ENCODE peak calls at places on chromosomes 7 and 10, in five cellular contexts. T is cardiac fibroblast, E is cardiac muscle cell, H is stomach, L is DND-41. Y is an unnamed sample.

GRCh38 chr10:23408330-23408976 is 30.4 kb upstream of the OTUD1 start:
- DNase-seq in H (no peak), E (no peak), L (no peak), T (peak), Y (peak)

GRCh38 chr10:15088428-15089261 is at the start of gene ACBD7:
- DNase-seq in T (peak), E (peak), L (peak), H (peak), Y (no peak)

GRCh38 chr7:94423116-94423515 is 28.4 kb downstream of the COL1A2 start:
- DNase-seq in L (no peak), H (no peak), E (no peak), T (peak), Y (no peak)

GRCh38 chr7:134954197-134955082 is 31.9 kb upstream of the AGBL3 start:
- DNase-seq in H (no peak), L (no peak), E (peak), T (peak), Y (no peak)

GRCh38 chr10:3624367-3624766 is 160.6 kb downstream of the KLF6 start:
- DNase-seq in E (no peak), L (no peak), H (no peak), T (peak), Y (no peak)

GRCh38 chr7:135934651-135935050 is 42.5 kb downstream of the MTPN start:
- DNase-seq in L (no peak), E (no peak), T (no peak), H (no peak), Y (no peak)

GRCh38 chr7:101576993-101577392 is 52.1 kb downstream of the MYL10 start:
- DNase-seq in L (no peak), E (no peak), H (no peak), T (no peak), Y (no peak)

GRCh38 chr10:33871557-33871956 is 537.1 kb upstream of the NRP1 start:
- DNase-seq in L (no peak), H (no peak), E (no peak), T (no peak), Y (no peak)

GRCh38 chr10:75449320-75450061 is 18.1 kb downstream of the LRMDA start:
- DNase-seq in T (no peak), H (no peak), L (no peak), E (no peak), Y (no peak)

GRCh38 chr10:27744478-27745379 is 890 bp downstream of the MKX start:
- DNase-seq in H (peak), E (peak), T (peak), L (no peak), Y (peak)

GRCh38 chr10:58152698-58153263 is 114.9 kb downstream of the IPMK start:
- DNase-seq in H (peak), E (peak), L (peak), T (peak), Y (peak)

GRCh38 chr7:36040679-36041078 is 112.4 kb upstream of the EEPD1 start:
- DNase-seq in T (peak), E (no peak), H (no peak), L (no peak), Y (no peak)

GRCh38 chr7:135501402-135501801 is 8.5 kb downstream of the CNOT4 start:
- DNase-seq in E (no peak), L (no peak), T (no peak), H (no peak), Y (no peak)

GRCh38 chr10:86310291-86310690 is 56.3 kb downstream of the GRID1 start:
- DNase-seq in L (no peak), H (no peak), T (no peak), E (no peak), Y (no peak)

GRCh38 chr7:95045236-95045923 is 138.0 kb downstream of the PPP1R9A start:
- DNase-seq in H (no peak), T (peak), L (no peak), E (no peak), Y (no peak)

GRCh38 chr10:44261296-44261695 is 123.6 kb downstream of the CXCL12 start:
- DNase-seq in T (peak), L (no peak), E (peak), H (no peak), Y (no peak)

GRCh38 chr7:6231184-6231583 is 41.2 kb downstream of the CYTH3 start:
- DNase-seq in T (no peak), L (no peak), H (no peak), E (no peak), Y (no peak)

GRCh38 chr7:155580367-155580766 is 34.0 kb upstream of the CNPY1 start:
- DNase-seq in E (no peak), T (no peak), H (no peak), L (no peak), Y (no peak)

GRCh38 chr10:78028438-78029293 is 649 bp downstream of the POLR3A start:
- DNase-seq in T (peak), L (peak), E (peak), H (no peak), Y (no peak)

GRCh38 chr10:69234447-69234846 is 14.3 kb downstream of the HKDC1 start:
- DNase-seq in H (no peak), E (no peak), T (no peak), L (no peak), Y (no peak)

GRCh38 chr10:60314306-60314940 is 75.3 kb downstream of the ANK3 start:
- DNase-seq in T (peak), L (no peak), E (no peak), H (no peak), Y (no peak)

GRCh38 chr10:126661841-126662520 is 8.5 kb downstream of the C10orf90 start:
- DNase-seq in T (peak), H (no peak), L (no peak), E (no peak), Y (no peak)

GRCh38 chr10:109987413-109987812 is 20.4 kb upstream of the ADD3 start:
- DNase-seq in H (no peak), L (no peak), E (no peak), T (peak), Y (no peak)

GRCh38 chr7:25117226-25118047 is 7.6 kb downstream of the CYCS start:
- DNase-seq in T (no peak), H (no peak), L (no peak), E (no peak), Y (no peak)

GRCh38 chr10:116101616-116102015 is 171.4 kb downstream of the GFRA1 start:
- DNase-seq in H (no peak), E (no peak), L (no peak), T (no peak), Y (no peak)

GRCh38 chr7:47407136-47407535 is 174.8 kb downstream of the TNS3 start:
- DNase-seq in T (no peak), L (no peak), E (no peak), H (peak), Y (no peak)

GRCh38 chr7:93941956-93942355 is 20.4 kb downstream of the GNG11 start:
- DNase-seq in L (no peak), H (no peak), T (peak), E (no peak), Y (no peak)

GRCh38 chr7:44218418-44219201 is 17.8 kb downstream of the YKT6 start:
- DNase-seq in E (peak), H (no peak), L (no peak), T (peak), Y (no peak)

GRCh38 chr10:48981310-48981907 is 41.8 kb upstream of the LRRC18 start:
- DNase-seq in L (peak), T (peak), E (peak), H (peak), Y (peak)

GRCh38 chr7:140230862-140231778 is 54.3 kb upstream of the KDM7A start:
- DNase-seq in L (peak), E (peak), H (peak), T (peak), Y (no peak)

GRCh38 chr7:138886501-138886917 is 88.5 kb upstream of the ATP6V0A4 start:
- DNase-seq in L (peak), H (no peak), E (peak), T (peak), Y (peak)

GRCh38 chr10:94398762-94399161 is 3.6 kb upstream of the TBC1D12 start:
- DNase-seq in T (no peak), L (no peak), E (no peak), H (no peak), Y (no peak)

GRCh38 chr10:73774637-73775036 is 7.2 kb upstream of the CHCHD1 start:
- DNase-seq in H (no peak), E (peak), L (no peak), T (peak), Y (peak)

GRCh38 chr10:8393531-8393930 is 339.0 kb downstream of the GATA3 start:
- DNase-seq in T (peak), L (no peak), H (no peak), E (no peak), Y (no peak)

GRCh38 chr10:7054915-7055314 is 355.9 kb downstream of the SFMBT2 start:
- DNase-seq in H (no peak), T (peak), L (no peak), E (peak), Y (no peak)

GRCh38 chr7:132732466-132732865 is 156.2 kb upstream of the PLXNA4 start:
- DNase-seq in T (no peak), E (no peak), L (no peak), H (no peak), Y (no peak)

GRCh38 chr7:37332218-37333016 is 116.2 kb downstream of the ELMO1 start:
- DNase-seq in E (no peak), H (no peak), T (no peak), L (no peak), Y (no peak)

GRCh38 chr10:8051851-8052257 is 2.6 kb upstream of the GATA3 start:
- DNase-seq in H (no peak), T (no peak), L (no peak), E (no peak), Y (no peak)

GRCh38 chr10:69479241-69479730 is 28.0 kb downstream of the TSPAN15 start:
- DNase-seq in H (no peak), T (no peak), E (peak), L (no peak), Y (no peak)

GRCh38 chr7:36303202-36304098 is 86.2 kb upstream of the ANLN start:
- DNase-seq in H (peak), T (peak), L (no peak), E (peak), Y (peak)

DNA sequence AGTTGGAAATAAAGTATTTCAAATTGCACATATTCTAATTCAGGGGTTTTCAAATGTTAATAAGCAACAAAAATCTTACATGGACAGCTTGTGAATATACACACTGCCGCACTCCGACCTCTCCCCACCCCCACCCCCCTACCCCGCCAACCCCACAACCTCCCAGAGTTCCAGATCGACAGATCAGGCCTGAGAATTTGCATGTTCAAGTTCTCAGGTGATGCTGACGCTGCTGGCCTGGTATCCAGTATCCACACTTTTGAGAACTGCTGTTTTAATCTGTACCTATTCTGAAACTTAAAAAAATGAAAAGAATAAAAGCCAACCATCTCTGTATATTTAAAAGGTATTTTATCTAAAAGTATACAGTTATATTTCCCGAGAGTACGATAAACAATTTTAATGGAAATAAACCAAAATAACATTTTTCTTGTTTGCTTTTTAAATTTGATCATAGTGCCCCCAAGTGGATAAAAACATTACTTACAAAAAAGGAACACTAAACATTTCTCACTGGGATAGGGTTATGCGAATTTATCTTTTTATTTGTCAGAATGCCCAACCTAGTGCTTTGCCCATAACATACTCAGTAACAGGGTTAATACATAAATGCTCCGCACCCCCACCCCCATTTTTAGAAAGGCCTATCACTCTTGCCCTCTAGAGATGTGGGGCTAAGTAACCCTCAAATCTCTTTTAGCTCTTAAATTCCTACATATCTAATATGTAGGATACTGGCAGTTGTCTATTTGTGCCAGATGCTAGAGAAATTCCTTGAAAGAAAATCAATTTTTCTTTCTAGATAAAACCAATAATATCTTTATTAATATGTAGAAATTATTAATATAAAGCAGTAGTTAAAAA is 166.3 kb downstream of the RNF133 start:
- DNase-seq in H (no peak), L (no peak), E (no peak), T (peak), Y (no peak)
- TF ChIP-seq CTCF in H (no peak), L (peak), E (peak), T (peak), Y (peak)

GRCh38 chr7:45331563-45331962 is 174.0 kb downstream of the RAMP3 start:
- DNase-seq in H (no peak), E (no peak), T (no peak), L (no peak), Y (no peak)
- TF ChIP-seq CTCF in H (no peak), E (no peak), T (no peak), L (no peak), Y (no peak)

GRCh38 chr7:153433223-153433622 is 619.0 kb upstream of the DPP6 start:
- DNase-seq in E (no peak), H (no peak), T (no peak), L (no peak), Y (no peak)

GRCh38 chr7:153430931-153431330 is 621.3 kb upstream of the DPP6 start:
- DNase-seq in L (no peak), E (no peak), T (no peak), H (no peak), Y (no peak)

GRCh38 chr7:153432056-153432455 is 620.1 kb upstream of the DPP6 start:
- DNase-seq in T (no peak), L (no peak), H (no peak), E (peak), Y (no peak)
- TF ChIP-seq CTCF in T (no peak), L (no peak), H (no peak), E (no peak), Y (no peak)

DNA sequence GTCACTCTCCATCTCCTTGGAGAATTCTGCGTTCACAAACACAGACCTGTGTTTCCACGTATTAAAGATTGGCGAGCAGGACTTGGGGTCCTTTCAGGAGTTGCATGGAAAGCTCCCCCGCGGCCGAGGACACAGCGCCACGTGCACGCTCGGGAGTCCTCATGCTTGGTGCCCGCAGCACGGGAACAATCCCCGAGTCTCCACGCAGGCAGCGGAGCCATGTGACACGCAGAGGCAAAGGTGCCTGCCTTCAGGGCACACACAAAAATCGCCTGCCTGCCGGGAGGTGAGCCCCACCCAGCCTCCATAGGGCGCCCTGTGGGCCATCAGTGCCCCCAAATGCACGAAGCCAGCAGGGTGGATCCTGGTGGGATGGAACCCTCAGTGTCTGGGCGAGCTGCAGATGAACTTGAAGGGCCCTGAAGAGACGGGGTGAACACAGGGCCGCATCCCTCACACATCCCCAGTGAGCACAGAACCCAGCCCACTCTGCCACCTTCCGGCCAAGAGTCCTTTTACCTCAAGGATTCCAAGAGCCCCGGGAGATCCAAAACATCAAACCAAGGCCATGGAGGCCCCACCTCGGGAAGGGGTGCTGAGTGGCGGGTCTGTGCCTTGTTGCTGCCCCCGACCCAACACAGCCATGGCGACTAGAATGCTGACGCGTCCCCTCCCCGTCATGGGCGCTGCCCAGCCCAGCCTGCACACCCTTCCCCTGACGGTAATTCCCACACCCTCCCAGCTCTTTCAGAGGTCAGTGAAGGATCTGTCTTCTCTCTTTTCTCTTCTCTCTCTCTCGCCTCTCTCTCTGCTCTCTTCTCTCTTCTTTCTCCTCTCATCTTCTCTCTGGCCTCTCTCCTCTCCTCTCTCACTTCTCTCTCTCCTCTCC is 55.9 kb downstream of the CFAP46 start:
- DNase-seq in H (peak), E (no peak), T (no peak), L (no peak), Y (no peak)
- TF ChIP-seq CTCF in H (no peak), E (no peak), T (no peak), L (no peak), Y (no peak)

GRCh38 chr7:21427861-21428641 is at the start of gene SP4:
- DNase-seq in E (peak), H (peak), L (peak), T (peak), Y (peak)

GRCh38 chr7:21426286-21426957 is 1.5 kb upstream of the SP4 start:
- DNase-seq in T (peak), L (no peak), E (no peak), H (no peak), Y (no peak)

GRCh38 chr7:21429021-21429420 is 1.1 kb downstream of the SP4 start:
- DNase-seq in T (no peak), H (no peak), E (no peak), L (no peak), Y (no peak)

GRCh38 chr7:21428642-21428941 is 709 bp downstream of the SP4 start:
- DNase-seq in H (no peak), T (no peak), E (no peak), L (no peak), Y (no peak)

GRCh38 chr7:21426958-21427860 is 674 bp upstream of the SP4 start:
- DNase-seq in T (peak), H (peak), E (peak), L (peak), Y (peak)
- TF ChIP-seq CTCF in T (no peak), H (no peak), E (no peak), L (no peak), Y (no peak)

GRCh38 chr10:91910467-91910866 is 1.2 kb upstream of the FGFBP3 start:
- DNase-seq in H (no peak), T (no peak), E (no peak), L (no peak), Y (no peak)

GRCh38 chr10:91907914-91908357 is 1.4 kb downstream of the FGFBP3 start:
- DNase-seq in E (peak), H (no peak), T (no peak), L (no peak), Y (no peak)

GRCh38 chr10:91907033-91907594 is 2.2 kb downstream of the FGFBP3 start:
- DNase-seq in T (no peak), H (no peak), L (no peak), E (no peak), Y (no peak)

GRCh38 chr10:91909178-91909677 is at the start of gene FGFBP3:
- DNase-seq in L (peak), T (peak), E (peak), H (no peak), Y (no peak)

DNA sequence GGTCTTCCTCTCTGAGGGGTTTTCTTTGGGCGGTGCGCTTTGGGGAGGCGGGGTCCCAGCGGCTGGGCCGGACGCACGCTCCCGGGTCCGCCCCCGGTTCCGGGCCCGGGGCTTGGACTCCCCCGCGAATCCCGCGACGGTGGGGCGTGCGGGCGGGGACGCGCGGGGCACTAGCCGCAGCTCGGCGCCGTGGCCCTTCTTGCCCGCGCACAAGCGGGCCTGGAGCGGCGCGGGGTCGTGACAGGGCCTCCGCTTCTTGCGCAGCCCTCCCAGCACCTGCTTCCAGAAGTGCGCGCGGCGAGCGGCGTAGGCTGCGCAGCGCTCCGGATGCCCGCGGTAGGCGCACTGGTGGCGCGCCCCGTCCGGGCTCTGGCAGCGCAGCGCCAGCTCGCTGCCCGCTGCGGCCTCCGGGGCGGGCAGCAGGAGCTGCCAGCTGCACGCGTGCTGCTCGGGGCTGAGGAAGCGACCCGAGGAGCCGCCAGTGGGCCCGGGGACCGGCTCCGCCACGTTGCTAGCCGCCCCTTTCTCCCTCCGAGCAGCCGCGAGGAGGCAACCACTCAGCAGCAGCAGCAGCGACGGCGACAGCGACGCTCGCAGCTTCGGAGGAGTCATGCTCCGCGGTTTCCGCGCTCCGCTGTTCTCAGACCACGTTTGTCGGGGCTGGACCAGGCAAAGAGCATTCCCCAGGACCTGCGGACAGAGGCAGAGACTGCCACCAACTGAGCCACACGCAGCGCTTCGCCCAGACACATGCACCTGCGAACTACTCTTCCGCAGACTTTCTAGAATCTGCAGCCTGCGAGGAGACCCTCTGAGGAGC is 718 bp downstream of the FGFBP3 start:
- DNase-seq in H (peak), T (peak), E (peak), L (peak), Y (no peak)
- TF ChIP-seq CTCF in H (no peak), T (peak), E (peak), L (peak), Y (peak)

GRCh38 chr7:55250313-55250712 is 114.8 kb upstream of the LANCL2 start:
- DNase-seq in H (peak), E (peak), L (no peak), T (peak), Y (no peak)
- TF ChIP-seq CTCF in H (no peak), E (peak), L (peak), T (peak), Y (peak)

GRCh38 chr10:118668228-118668952 is 72.9 kb upstream of the PRLHR start:
- DNase-seq in E (no peak), L (no peak), H (no peak), T (no peak), Y (no peak)
- TF ChIP-seq CTCF in E (no peak), L (peak), H (no peak), T (no peak), Y (no peak)